ENCODE peak calls at places on chromosomes 7 and 10, in six cellular contexts. Y, Q, Z, G, H and X are unnamed samples.
A peak's percentile ranks its signal among the peaks of the same experiment; 100 is the strongest.

GRCh38 chr10:63467833-63468232 is 2.1 kb upstream of the JMJD1C start:
- DNase-seq in Y (no peak), Q (no peak), Z (no peak), G (no peak), H (no peak), X (no peak)

GRCh38 chr10:84076540-84077195 is 62.6 kb upstream of the GHITM start:
- DNase-seq in Y (peak; percentile 7), Q (peak; percentile 22), Z (no peak), G (no peak), H (no peak), X (peak; percentile 21)

GRCh38 chr10:61961278-61961677 is 59.8 kb downstream of the ARID5B start:
- DNase-seq in Y (no peak), Q (no peak), Z (no peak), G (no peak), H (no peak), X (no peak)

GRCh38 chr10:44517635-44518034 is 132.7 kb upstream of the CXCL12 start:
- DNase-seq in Y (no peak), Q (no peak), Z (no peak), G (no peak), H (no peak), X (no peak)

GRCh38 chr7:28815928-28816373 is 142.2 kb downstream of the TRIL start:
- DNase-seq in Y (no peak), Q (no peak), Z (no peak), G (no peak), H (no peak), X (no peak)

GRCh38 chr10:3427316-3427715 is 254.7 kb upstream of the PITRM1 start:
- DNase-seq in Y (no peak), Q (no peak), Z (no peak), G (no peak), H (peak; percentile 45), X (no peak)

GRCh38 chr10:88090568-88091214 is 227.3 kb downstream of the PTEN start:
- DNase-seq in Y (no peak), Q (no peak), Z (no peak), G (no peak), H (no peak), X (no peak)

GRCh38 chr10:101018600-101019439 is 12.1 kb downstream of the PDZD7 start:
- DNase-seq in Y (peak; percentile 82), Q (peak; percentile 89), Z (peak; percentile 88), G (peak; percentile 85), H (no peak), X (peak; percentile 78)

GRCh38 chr7:46982928-46983327 is 599.0 kb downstream of the TNS3 start:
- DNase-seq in Y (no peak), Q (no peak), Z (peak; percentile 7), G (no peak), H (no peak), X (no peak)

GRCh38 chr7:96739609-96740008 is 30.0 kb upstream of the SEM1 start:
- DNase-seq in Y (no peak), Q (no peak), Z (no peak), G (peak; percentile 74), H (no peak), X (no peak)

GRCh38 chr10:43199088-43199683 is 60.9 kb downstream of the CSGALNACT2 start:
- DNase-seq in Y (no peak), Q (no peak), Z (no peak), G (no peak), H (no peak), X (no peak)

GRCh38 chr7:44757311-44757710 is 8.7 kb downstream of the ZMIZ2 start:
- DNase-seq in Y (no peak), Q (no peak), Z (no peak), G (no peak), H (no peak), X (no peak)

GRCh38 chr7:140060243-140060630 is 2.5 kb downstream of the PARP12 start:
- DNase-seq in Y (no peak), Q (no peak), Z (no peak), G (no peak), H (no peak), X (no peak)

GRCh38 chr10:67837519-67838314 is at the start of gene DNAJC12:
- DNase-seq in Y (peak; percentile 86), Q (no peak), Z (no peak), G (peak; percentile 82), H (no peak), X (peak; percentile 83)

GRCh38 chr10:63744060-63744941 is 223.1 kb downstream of the REEP3 start:
- DNase-seq in Y (no peak), Q (no peak), Z (no peak), G (no peak), H (peak; percentile 80), X (no peak)

GRCh38 chr7:45404622-45405021 is 169.5 kb upstream of the ADCY1 start:
- DNase-seq in Y (no peak), Q (no peak), Z (no peak), G (no peak), H (no peak), X (no peak)

GRCh38 chr10:44383749-44384600 is 922 bp downstream of the CXCL12 start:
- DNase-seq in Y (peak; percentile 37), Q (no peak), Z (no peak), G (no peak), H (peak; percentile 21), X (no peak)

GRCh38 chr10:128268015-128268722 is 141.9 kb upstream of the MKI67 start:
- DNase-seq in Y (peak; percentile 50), Q (peak; percentile 25), Z (peak; percentile 84), G (peak; percentile 7), H (no peak), X (peak; percentile 35)

GRCh38 chr10:86003201-86003621 is 363.4 kb downstream of the GRID1 start:
- DNase-seq in Y (no peak), Q (no peak), Z (no peak), G (no peak), H (no peak), X (no peak)

GRCh38 chr10:47070541-47070940 is 159.3 kb downstream of the PTPN20 start:
- DNase-seq in Y (no peak), Q (no peak), Z (no peak), G (no peak), H (no peak), X (no peak)

GRCh38 chr7:135844903-135845302 is 96.3 kb upstream of the FAM180A start:
- DNase-seq in Y (no peak), Q (no peak), Z (no peak), G (no peak), H (no peak), X (no peak)

GRCh38 chr7:98294798-98295382 is 13.4 kb downstream of the BRI3 start:
- DNase-seq in Y (peak; percentile 75), Q (peak; percentile 78), Z (peak; percentile 61), G (peak; percentile 70), H (no peak), X (peak; percentile 70)

GRCh38 chr10:3867454-3868273 is 82.7 kb upstream of the KLF6 start:
- DNase-seq in Y (no peak), Q (no peak), Z (no peak), G (no peak), H (no peak), X (no peak)

GRCh38 chr7:75892634-75893272 is 13.9 kb downstream of the RHBDD2 start:
- DNase-seq in Y (no peak), Q (no peak), Z (no peak), G (no peak), H (no peak), X (peak; percentile 92)

GRCh38 chr10:7567896-7568295 is 98.9 kb downstream of the ITIH5 start:
- DNase-seq in Y (no peak), Q (no peak), Z (no peak), G (no peak), H (no peak), X (no peak)

GRCh38 chr7:27409776-27410175 is 167.2 kb downstream of the EVX1 start:
- DNase-seq in Y (no peak), Q (no peak), Z (no peak), G (no peak), H (peak; percentile 31), X (no peak)

GRCh38 chr7:91330378-91331295 is 66.4 kb downstream of the FZD1 start:
- DNase-seq in Y (no peak), Q (no peak), Z (no peak), G (no peak), H (no peak), X (no peak)

GRCh38 chr10:71396714-71397339 is at the start of gene CDH23:
- DNase-seq in Y (peak; percentile 54), Q (no peak), Z (peak; percentile 36), G (peak; percentile 57), H (no peak), X (peak; percentile 36)

GRCh38 chr10:97412891-97413304 is 11.8 kb upstream of the RRP12 start:
- DNase-seq in Y (no peak), Q (no peak), Z (no peak), G (no peak), H (no peak), X (peak; percentile 17)